ENCODE peak calls at places on chromosome 1, in four cellular contexts. One of them, this sample, is unnamed.

GRCh38 chr1:45772971-45773370 is 22.5 kb upstream of the IPP start:
- DNase-seq in NCI-H1092: no peak
- DNase-seq in KBM-7: no peak
- DNase-seq in testis: no peak
- DNase-seq in this sample: no peak

GRCh38 chr1:194161591-194161990 is 975.2 kb upstream of the B3GALT2 start:
- DNase-seq in NCI-H1092: no peak
- DNase-seq in KBM-7: no peak
- DNase-seq in testis: no peak
- DNase-seq in this sample: no peak

GRCh38 chr1:98364544-98364943 is 297.0 kb upstream of the SNX7 start:
- DNase-seq in NCI-H1092: no peak
- DNase-seq in KBM-7: no peak
- DNase-seq in testis: no peak
- DNase-seq in this sample: no peak

GRCh38 chr1:64242895-64243756 is 39.7 kb downstream of the UBE2U start:
- DNase-seq in NCI-H1092: no peak
- DNase-seq in KBM-7: peak
- DNase-seq in testis: no peak
- DNase-seq in this sample: no peak

GRCh38 chr1:223129229-223129851 is 13.7 kb downstream of the TLR5 start:
- DNase-seq in NCI-H1092: no peak
- DNase-seq in KBM-7: peak
- DNase-seq in testis: peak
- DNase-seq in this sample: peak

GRCh38 chr1:79603862-79604261 is 597.3 kb upstream of the ADGRL4 start:
- DNase-seq in NCI-H1092: no peak
- DNase-seq in KBM-7: no peak
- DNase-seq in testis: no peak
- DNase-seq in this sample: no peak

GRCh38 chr1:107535091-107535490 is 394.3 kb downstream of the NTNG1 start:
- DNase-seq in NCI-H1092: peak
- DNase-seq in KBM-7: no peak
- DNase-seq in testis: no peak
- DNase-seq in this sample: no peak

GRCh38 chr1:51491166-51491981 is 27.7 kb downstream of the EPS15 start:
- DNase-seq in NCI-H1092: no peak
- DNase-seq in KBM-7: no peak
- DNase-seq in testis: no peak
- DNase-seq in this sample: no peak

GRCh38 chr1:228073870-228074545 is 8.5 kb upstream of the ARF1 start:
- DNase-seq in NCI-H1092: no peak
- DNase-seq in KBM-7: peak
- DNase-seq in testis: no peak
- DNase-seq in this sample: no peak

GRCh38 chr1:30201015-30201414 is 522.4 kb downstream of the MATN1 start:
- DNase-seq in NCI-H1092: no peak
- DNase-seq in KBM-7: no peak
- DNase-seq in testis: no peak
- DNase-seq in this sample: no peak

GRCh38 chr1:16082283-16083038 is 9.0 kb upstream of the FAM131C start:
- DNase-seq in NCI-H1092: no peak
- DNase-seq in KBM-7: peak
- DNase-seq in testis: peak
- DNase-seq in this sample: peak

GRCh38 chr1:203158423-203158822 is 17.2 kb downstream of the MYBPH start:
- DNase-seq in NCI-H1092: no peak
- DNase-seq in KBM-7: no peak
- DNase-seq in testis: no peak
- DNase-seq in this sample: no peak

GRCh38 chr1:147853391-147853790 is 49.2 kb upstream of the GJA8 start:
- DNase-seq in NCI-H1092: no peak
- DNase-seq in KBM-7: no peak
- DNase-seq in testis: no peak
- DNase-seq in this sample: no peak

GRCh38 chr1:28148880-28149195 is 27.7 kb downstream of the PTAFR start:
- DNase-seq in NCI-H1092: no peak
- DNase-seq in KBM-7: no peak
- DNase-seq in testis: no peak
- DNase-seq in this sample: no peak

GRCh38 chr1:100539836-100540536 is 2.0 kb downstream of the GPR88 start:
- DNase-seq in NCI-H1092: no peak
- DNase-seq in KBM-7: no peak
- DNase-seq in testis: peak
- DNase-seq in this sample: peak

GRCh38 chr1:92486251-92487077 is at the start of gene GFI1:
- DNase-seq in NCI-H1092: no peak
- DNase-seq in KBM-7: peak
- DNase-seq in testis: peak
- DNase-seq in this sample: peak

GRCh38 chr1:156465747-156466365 is 34.7 kb downstream of the MEF2D start:
- DNase-seq in NCI-H1092: no peak
- DNase-seq in KBM-7: peak
- DNase-seq in testis: no peak
- DNase-seq in this sample: no peak

GRCh38 chr1:44029260-44029910 is 1.9 kb downstream of the SLC6A9 start:
- DNase-seq in NCI-H1092: no peak
- DNase-seq in KBM-7: no peak
- DNase-seq in testis: no peak
- DNase-seq in this sample: no peak

GRCh38 chr1:155294520-155295182 is 6.6 kb downstream of the PKLR start:
- DNase-seq in NCI-H1092: no peak
- DNase-seq in KBM-7: no peak
- DNase-seq in testis: no peak
- DNase-seq in this sample: no peak

GRCh38 chr1:8078176-8078671 is 52.1 kb upstream of the ERRFI1 start:
- DNase-seq in NCI-H1092: no peak
- DNase-seq in KBM-7: no peak
- DNase-seq in testis: no peak
- DNase-seq in this sample: no peak

GRCh38 chr1:164648211-164649080 is 89.5 kb downstream of the PBX1 start:
- DNase-seq in NCI-H1092: no peak
- DNase-seq in KBM-7: no peak
- DNase-seq in testis: no peak
- DNase-seq in this sample: no peak